ENCODE peak calls at places on chromosome 15, in six cellular contexts. One of them, this sample, is unnamed.

GRCh38 chr15:90839187-90840071 is 29.0 kb upstream of the FURIN start:
- DNase-seq in kidney tubule cell: peak; percentile 34
- DNase-seq in cardiac muscle cell: peak; percentile 57
- DNase-seq in IMR-90: peak; percentile 14
- DNase-seq in HTR-8/SVneo: no peak
- DNase-seq in DMS79 treated with DMSO at 0.1 percent for 48 hours: no peak
- DNase-seq in this sample: peak; percentile 90

GRCh38 chr15:72169921-72170611 is 27.5 kb downstream of the GRAMD2A start:
- DNase-seq in HTR-8/SVneo: no peak
- DNase-seq in cardiac muscle cell: no peak
- DNase-seq in kidney tubule cell: no peak
- DNase-seq in IMR-90: no peak
- DNase-seq in DMS79 treated with DMSO at 0.1 percent for 48 hours: no peak
- DNase-seq in this sample: no peak

GRCh38 chr15:65285291-65286068 is 1.2 kb downstream of the PARP16 start:
- DNase-seq in DMS79 treated with DMSO at 0.1 percent for 48 hours: no peak
- DNase-seq in IMR-90: peak; percentile 58
- DNase-seq in HTR-8/SVneo: no peak
- DNase-seq in cardiac muscle cell: no peak
- DNase-seq in kidney tubule cell: no peak
- DNase-seq in this sample: no peak

GRCh38 chr15:92880796-92881569 is 19.1 kb upstream of the CHD2 start:
- DNase-seq in DMS79 treated with DMSO at 0.1 percent for 48 hours: no peak
- DNase-seq in cardiac muscle cell: peak; percentile 70
- DNase-seq in HTR-8/SVneo: no peak
- DNase-seq in IMR-90: no peak
- DNase-seq in kidney tubule cell: peak; percentile 24
- DNase-seq in this sample: no peak

GRCh38 chr15:91228391-91228790 is 128.3 kb downstream of the SV2B start:
- DNase-seq in kidney tubule cell: no peak
- DNase-seq in DMS79 treated with DMSO at 0.1 percent for 48 hours: no peak
- DNase-seq in cardiac muscle cell: no peak
- DNase-seq in HTR-8/SVneo: no peak
- DNase-seq in IMR-90: no peak
- DNase-seq in this sample: no peak

GRCh38 chr15:41811432-41812195 is 16.3 kb upstream of the JMJD7 start:
- DNase-seq in IMR-90: peak; percentile 81
- DNase-seq in DMS79 treated with DMSO at 0.1 percent for 48 hours: peak; percentile 2
- DNase-seq in cardiac muscle cell: peak; percentile 91
- DNase-seq in kidney tubule cell: peak; percentile 83
- DNase-seq in HTR-8/SVneo: peak; percentile 85
- DNase-seq in this sample: peak; percentile 57

GRCh38 chr15:39312984-39313383 is 267.9 kb upstream of the THBS1 start:
- DNase-seq in HTR-8/SVneo: peak; percentile 11
- DNase-seq in DMS79 treated with DMSO at 0.1 percent for 48 hours: no peak
- DNase-seq in IMR-90: no peak
- DNase-seq in kidney tubule cell: peak; percentile 37
- DNase-seq in cardiac muscle cell: peak; percentile 39
- DNase-seq in this sample: no peak

GRCh38 chr15:34993413-34993812 is 5.3 kb upstream of the ZNF770 start:
- DNase-seq in DMS79 treated with DMSO at 0.1 percent for 48 hours: no peak
- DNase-seq in IMR-90: no peak
- DNase-seq in kidney tubule cell: peak; percentile 29
- DNase-seq in cardiac muscle cell: no peak
- DNase-seq in HTR-8/SVneo: no peak
- DNase-seq in this sample: no peak

GRCh38 chr15:52050416-52050815 is 31.4 kb downstream of the MAPK6 start:
- DNase-seq in HTR-8/SVneo: peak; percentile 53
- DNase-seq in kidney tubule cell: peak; percentile 55
- DNase-seq in IMR-90: peak; percentile 77
- DNase-seq in cardiac muscle cell: peak; percentile 58
- DNase-seq in DMS79 treated with DMSO at 0.1 percent for 48 hours: no peak
- DNase-seq in this sample: no peak

GRCh38 chr15:42392309-42393024 is 33.2 kb downstream of the CAPN3 start:
- DNase-seq in cardiac muscle cell: no peak
- DNase-seq in IMR-90: no peak
- DNase-seq in DMS79 treated with DMSO at 0.1 percent for 48 hours: no peak
- DNase-seq in HTR-8/SVneo: no peak
- DNase-seq in kidney tubule cell: no peak
- DNase-seq in this sample: no peak

GRCh38 chr15:86558252-86558651 is 478.6 kb downstream of the AGBL1 start:
- DNase-seq in kidney tubule cell: no peak
- DNase-seq in DMS79 treated with DMSO at 0.1 percent for 48 hours: no peak
- DNase-seq in IMR-90: no peak
- DNase-seq in HTR-8/SVneo: no peak
- DNase-seq in cardiac muscle cell: no peak
- DNase-seq in this sample: peak; percentile 22

GRCh38 chr15:100114526-100114925 is 227.2 kb downstream of the ADAMTS17 start:
- DNase-seq in HTR-8/SVneo: peak; percentile 19
- DNase-seq in kidney tubule cell: peak; percentile 35
- DNase-seq in IMR-90: peak; percentile 48
- DNase-seq in cardiac muscle cell: peak; percentile 94
- DNase-seq in DMS79 treated with DMSO at 0.1 percent for 48 hours: no peak
- DNase-seq in this sample: no peak

GRCh38 chr15:78162038-78162437 is 12.9 kb downstream of the IDH3A start:
- DNase-seq in kidney tubule cell: no peak
- DNase-seq in IMR-90: no peak
- DNase-seq in cardiac muscle cell: no peak
- DNase-seq in DMS79 treated with DMSO at 0.1 percent for 48 hours: no peak
- DNase-seq in HTR-8/SVneo: no peak
- DNase-seq in this sample: no peak

GRCh38 chr15:85788796-85789495 is 5.8 kb downstream of the KLHL25 start:
- DNase-seq in cardiac muscle cell: no peak
- DNase-seq in kidney tubule cell: no peak
- DNase-seq in HTR-8/SVneo: no peak
- DNase-seq in IMR-90: no peak
- DNase-seq in DMS79 treated with DMSO at 0.1 percent for 48 hours: no peak
- DNase-seq in this sample: no peak

GRCh38 chr15:37093480-37094410 is 6.6 kb downstream of the MEIS2 start:
- DNase-seq in cardiac muscle cell: peak; percentile 87
- DNase-seq in IMR-90: peak; percentile 69
- DNase-seq in HTR-8/SVneo: no peak
- DNase-seq in DMS79 treated with DMSO at 0.1 percent for 48 hours: no peak
- DNase-seq in kidney tubule cell: no peak
- DNase-seq in this sample: no peak

GRCh38 chr15:62241135-62241770 is 76.2 kb upstream of the C2CD4B start:
- DNase-seq in HTR-8/SVneo: no peak
- DNase-seq in kidney tubule cell: peak; percentile 59
- DNase-seq in IMR-90: no peak
- DNase-seq in cardiac muscle cell: peak; percentile 10
- DNase-seq in DMS79 treated with DMSO at 0.1 percent for 48 hours: no peak
- DNase-seq in this sample: peak; percentile 46

GRCh38 chr15:28147827-28148226 is 48.7 kb upstream of the OCA2 start:
- DNase-seq in DMS79 treated with DMSO at 0.1 percent for 48 hours: no peak
- DNase-seq in cardiac muscle cell: no peak
- DNase-seq in kidney tubule cell: peak; percentile 46
- DNase-seq in HTR-8/SVneo: no peak
- DNase-seq in IMR-90: no peak
- DNase-seq in this sample: no peak

This sample was measured in NT2/D1.